ENCODE peak calls at places on chromosome 4, in five cellular contexts. I is left ventricle myocardium inferior, O is cardiac muscle cell, X is right atrium auricular region, H is breast epithelium. U is an unnamed sample.

GRCh38 chr4:687975-688694 is 816 bp downstream of the SLC49A3 start:
- DNase-seq in X (no peak), O (no peak), H (no peak), I (no peak), U (no peak)

GRCh38 chr4:3611778-3612177 is 79.6 kb upstream of the LRPAP1 start:
- DNase-seq in H (no peak), I (no peak), X (no peak), O (no peak), U (no peak)

GRCh38 chr4:138113819-138114415 is 128.2 kb downstream of the SLC7A11 start:
- DNase-seq in I (no peak), O (no peak), H (no peak), X (no peak), U (no peak)

GRCh38 chr4:137124278-137124932 is 407.9 kb downstream of the PCDH18 start:
- DNase-seq in I (no peak), X (no peak), O (peak; percentile 60), H (no peak), U (no peak)

GRCh38 chr4:145387079-145387478 is 94.6 kb upstream of the SMAD1 start:
- DNase-seq in I (no peak), O (no peak), H (no peak), X (no peak), U (no peak)

GRCh38 chr4:8921465-8921864 is 49.8 kb upstream of the HMX1 start:
- DNase-seq in H (peak; percentile 2), I (no peak), O (no peak), X (peak; percentile 23), U (no peak)

GRCh38 chr4:54657556-54658313 is at the start of gene KIT:
- DNase-seq in X (no peak), H (peak; percentile 29), O (peak; percentile 85), I (peak; percentile 33), U (peak; percentile 55)

GRCh38 chr4:143667461-143667860 is 33.0 kb downstream of the FREM3 start:
- DNase-seq in O (no peak), H (peak; percentile 44), X (peak; percentile 61), I (no peak), U (peak; percentile 39)

GRCh38 chr4:69684821-69685220 is 31.8 kb upstream of the UGT2A1 start:
- DNase-seq in O (no peak), X (no peak), I (no peak), H (no peak), U (no peak)

GRCh38 chr4:28287837-28288236 is 1427.2 kb downstream of the STIM2 start:
- DNase-seq in I (no peak), H (no peak), O (no peak), X (no peak), U (no peak)

GRCh38 chr4:148649669-148650331 is 207.6 kb upstream of the NR3C2 start:
- DNase-seq in H (no peak), O (no peak), X (no peak), I (no peak), U (no peak)

GRCh38 chr4:100823066-100823992 is 305.5 kb upstream of the EMCN start:
- DNase-seq in X (no peak), I (no peak), H (no peak), O (peak; percentile 9), U (no peak)

GRCh38 chr4:155657169-155657568 is 9.5 kb upstream of the GUCY1A1 start:
- DNase-seq in O (no peak), X (no peak), H (no peak), I (no peak), U (no peak)

GRCh38 chr4:153603258-153603657 is 80.8 kb upstream of the TLR2 start:
- DNase-seq in X (no peak), H (no peak), I (no peak), O (no peak), U (no peak)

GRCh38 chr4:153603835-153604234 is 80.2 kb upstream of the TLR2 start:
- DNase-seq in I (no peak), O (no peak), X (no peak), H (no peak), U (no peak)

GRCh38 chr4:153602758-153603157 is 81.3 kb upstream of the TLR2 start:
- DNase-seq in O (no peak), I (no peak), X (no peak), H (no peak), U (no peak)
- H3K4me1 ChIP-seq in O (no peaks in the 10 kb centered on the region), I (peaks cover 12% of the 10 kb centered on the region), X (no peaks in the 10 kb centered on the region), H (no peaks in the 10 kb centered on the region), U (no peaks in the 10 kb centered on the region)

GRCh38 chr4:186012071-186012470 is 56.9 kb upstream of the TLR3 start:
- DNase-seq in I (no peak), H (no peak), X (peak; percentile 44), O (no peak), U (no peak)

GRCh38 chr4:186013404-186014186 is 55.4 kb upstream of the TLR3 start:
- DNase-seq in I (no peak), O (no peak), X (peak; percentile 55), H (no peak), U (no peak)

GRCh38 chr4:186010821-186011220 is 58.1 kb upstream of the TLR3 start:
- DNase-seq in O (no peak), I (no peak), H (no peak), X (no peak), U (no peak)

GRCh38 chr4:186008057-186008456 is 60.9 kb upstream of the TLR3 start:
- DNase-seq in I (no peak), H (no peak), X (no peak), O (no peak), U (no peak)

GRCh38 chr4:186009976-186010375 is 59.0 kb upstream of the TLR3 start:
- DNase-seq in O (no peak), H (no peak), I (no peak), X (no peak), U (no peak)
- H3K4me1 ChIP-seq in O (no peaks in the 10 kb centered on the region), H (no peaks in the 10 kb centered on the region), I (peaks cover 15% of the 10 kb centered on the region), X (peaks cover 4% of the 10 kb centered on the region), U (no peaks in the 10 kb centered on the region)

DNA sequence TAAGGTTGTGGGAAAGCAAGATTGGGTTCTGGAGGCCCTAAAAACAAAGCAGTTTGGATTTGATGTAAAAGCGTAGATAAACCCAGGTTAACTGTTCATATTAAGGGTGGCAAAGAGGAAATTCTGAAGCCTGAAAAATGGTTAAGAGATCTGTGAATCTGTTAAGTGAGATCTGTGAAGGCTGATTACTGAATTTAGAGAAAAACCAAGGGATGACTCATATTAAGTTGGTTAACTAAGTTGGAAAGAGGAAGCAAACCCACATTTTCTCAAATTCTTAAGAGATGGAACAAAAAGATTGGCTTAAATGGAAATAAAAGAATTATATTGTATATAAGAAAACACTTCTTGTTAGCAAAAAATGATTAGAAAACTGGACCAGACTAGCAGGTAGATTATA is 22.8 kb downstream of the GPAT3 start:
- DNase-seq in O (no peak), H (no peak), X (no peak), I (no peak), U (no peak)
- H3K4me1 ChIP-seq in O (no peaks in the 10 kb centered on the region), H (no peaks in the 10 kb centered on the region), X (peaks cover 21% of the 10 kb centered on the region), I (peaks cover 65% of the 10 kb centered on the region), U (no peaks in the 10 kb centered on the region)

GRCh38 chr4:88285235-88285505 is 809 bp upstream of the PPM1K start:
- DNase-seq in I (no peak), O (no peak), H (no peak), X (no peak), U (no peak)
- H3K4me1 ChIP-seq in I (peaks cover 55% of the 10 kb centered on the region), O (peaks cover 23% of the 10 kb centered on the region), H (no peaks in the 10 kb centered on the region), X (peaks cover 34% of the 10 kb centered on the region), U (no peaks in the 10 kb centered on the region)

GRCh38 chr4:122833999-122834398 is 7.4 kb downstream of the FGF2 start:
- DNase-seq in O (no peak), I (no peak), X (no peak), H (no peak), U (no peak)
- H3K4me1 ChIP-seq in O (no peaks in the 10 kb centered on the region), I (peaks cover 3% of the 10 kb centered on the region), X (no peaks in the 10 kb centered on the region), H (peaks cover 3% of the 10 kb centered on the region), U (peaks cover 17% of the 10 kb centered on the region)

GRCh38 chr4:41209901-41210300 is 4.4 kb downstream of the APBB2 start:
- DNase-seq in X (no peak), I (no peak), O (no peak), H (no peak), U (no peak)

GRCh38 chr4:41212221-41213203 is 1.8 kb downstream of the APBB2 start:
- DNase-seq in I (no peak), H (peak; percentile 38), O (peak; percentile 23), X (no peak), U (peak; percentile 30)

GRCh38 chr4:41205854-41206460 is 8.4 kb downstream of the APBB2 start:
- DNase-seq in X (no peak), I (no peak), H (no peak), O (no peak), U (no peak)

GRCh38 chr4:41207330-41207831 is 7.0 kb downstream of the APBB2 start:
- DNase-seq in I (peak; percentile 31), H (no peak), X (no peak), O (no peak), U (no peak)

DNA sequence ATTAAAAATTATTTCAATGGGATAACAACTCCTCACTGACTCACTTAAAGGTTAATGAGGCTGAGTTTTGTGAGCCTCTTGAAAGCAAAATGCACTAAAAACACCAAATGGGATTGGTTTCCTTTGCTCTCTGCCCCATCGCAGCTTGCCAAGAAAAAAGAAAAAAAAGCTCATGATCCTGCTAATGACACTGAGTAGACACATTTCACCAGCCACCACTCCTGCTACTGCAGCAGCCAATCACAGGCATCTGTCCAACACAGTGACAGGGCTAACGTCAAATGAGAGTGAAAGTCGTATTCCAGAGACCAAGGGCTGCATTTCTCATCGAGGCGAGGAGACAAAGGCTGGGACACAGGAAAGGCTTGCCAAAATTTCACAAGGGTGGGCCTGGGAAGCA is 5.2 kb downstream of the APBB2 start:
- DNase-seq in O (no peak), I (no peak), H (no peak), X (no peak), U (no peak)
- H3K4me1 ChIP-seq in O (peaks cover 4% of the 10 kb centered on the region), I (peaks cover 89% of the 10 kb centered on the region), H (no peaks in the 10 kb centered on the region), X (peaks cover 67% of the 10 kb centered on the region), U (no peaks in the 10 kb centered on the region)

GRCh38 chr4:76326515-76326914 is 20.0 kb downstream of the STBD1 start:
- DNase-seq in X (no peak), O (no peak), I (no peak), H (no peak), U (no peak)
- H3K4me1 ChIP-seq in X (no peaks in the 10 kb centered on the region), O (no peaks in the 10 kb centered on the region), I (no peaks in the 10 kb centered on the region), H (no peaks in the 10 kb centered on the region), U (no peaks in the 10 kb centered on the region)

GRCh38 chr4:109989618-109990017 is 76.9 kb downstream of the EGF start:
- DNase-seq in X (no peak), I (no peak), H (no peak), O (no peak), U (no peak)
- H3K4me1 ChIP-seq in X (no peaks in the 10 kb centered on the region), I (peaks cover 3% of the 10 kb centered on the region), H (no peaks in the 10 kb centered on the region), O (peaks cover 6% of the 10 kb centered on the region), U (no peaks in the 10 kb centered on the region)

GRCh38 chr4:83258463-83258862 is 26.1 kb downstream of the COQ2 start:
- DNase-seq in X (no peak), I (no peak), H (no peak), O (no peak), U (no peak)
- H3K4me1 ChIP-seq in X (peaks cover 3% of the 10 kb centered on the region), I (peaks cover 21% of the 10 kb centered on the region), H (no peaks in the 10 kb centered on the region), O (no peaks in the 10 kb centered on the region), U (peaks cover 6% of the 10 kb centered on the region)

U was measured in uterus.